ENCODE peak calls at places on chromosomes 11 and 22, in five cellular contexts. D, I, Z, G and K are unnamed samples. For H3K36me3 and H3K4me1, the result is how much of the 10 kb centered on the place peaks cover.

GRCh38 chr11:107898270-107898669 is 30.0 kb upstream of the RAB39A start:
- DNase-seq in D (peak), I (no peak), Z (peak), G (peak), K (peak)

GRCh38 chr11:121059605-121060004 is 35.7 kb downstream of the TBCEL start:
- DNase-seq in D (no peak), I (no peak), Z (peak), G (no peak), K (no peak)

GRCh38 chr11:112760378-112761060 is 200.7 kb upstream of the NCAM1 start:
- DNase-seq in D (no peak), I (no peak), Z (no peak), G (no peak), K (no peak)

GRCh38 chr11:257766-258493 is 20.3 kb upstream of the NLRP6 start:
- DNase-seq in D (no peak), I (no peak), Z (no peak), G (no peak), K (no peak)

GRCh38 chr11:114738954-114739353 is 60.6 kb downstream of the NXPE2 start:
- DNase-seq in D (peak), I (peak), Z (peak), G (peak), K (peak)

GRCh38 chr11:27088353-27088752 is 47.7 kb downstream of the BBOX1 start:
- DNase-seq in D (no peak), I (no peak), Z (no peak), G (peak), K (no peak)

GRCh38 chr11:90593099-90593498 is 370.2 kb upstream of the CHORDC1 start:
- DNase-seq in D (no peak), I (no peak), Z (no peak), G (no peak), K (no peak)

GRCh38 chr11:116547571-116547970 is 225.2 kb downstream of the BUD13 start:
- DNase-seq in D (no peak), I (no peak), Z (no peak), G (no peak), K (no peak)

GRCh38 chr11:8728566-8728965 is 46.0 kb downstream of the RPL27A start:
- DNase-seq in D (peak), I (no peak), Z (peak), G (no peak), K (no peak)

GRCh38 chr11:27218498-27219038 is 144.4 kb downstream of the CCDC34 start:
- DNase-seq in D (peak), I (no peak), Z (peak), G (no peak), K (peak)

GRCh38 chr11:2522636-2523255 is 77.9 kb downstream of the KCNQ1 start:
- DNase-seq in D (no peak), I (peak), Z (no peak), G (no peak), K (no peak)

GRCh38 chr11:42555197-42555596 is 756.6 kb upstream of the API5 start:
- DNase-seq in D (no peak), I (no peak), Z (no peak), G (no peak), K (no peak)

GRCh38 chr11:105609341-105609781 is 512 bp upstream of the GRIA4 start:
- DNase-seq in D (peak), I (no peak), Z (peak), G (no peak), K (peak)

GRCh38 chr11:62439785-62440602 is 21.2 kb downstream of the SCGB1A1 start:
- DNase-seq in D (peak), I (no peak), Z (no peak), G (no peak), K (no peak)

GRCh38 chr11:46120361-46120710 is 918 bp downstream of the PHF21A start:
- DNase-seq in D (no peak), I (no peak), Z (no peak), G (no peak), K (no peak)

GRCh38 chr11:132253469-132254264 is 883.3 kb downstream of the NTM start:
- DNase-seq in D (no peak), I (no peak), Z (no peak), G (no peak), K (no peak)

GRCh38 chr11:14288189-14288935 is 70.6 kb downstream of the RRAS2 start:
- DNase-seq in D (peak), I (no peak), Z (peak), G (peak), K (no peak)

GRCh38 chr22:41197808-41198585 is 7.1 kb upstream of the L3MBTL2 start:
- DNase-seq in D (no peak), I (peak), Z (peak), G (no peak), K (peak)

GRCh38 chr11:120058931-120059330 is 79.0 kb downstream of the TRIM29 start:
- DNase-seq in D (no peak), I (no peak), Z (no peak), G (no peak), K (no peak)

GRCh38 chr11:107563702-107564101 is 1.8 kb downstream of the ALKBH8 start:
- DNase-seq in D (peak), I (no peak), Z (peak), G (no peak), K (peak)

GRCh38 chr11:130719516-130719915 is 196.8 kb downstream of the SNX19 start:
- DNase-seq in D (peak), I (no peak), Z (peak), G (no peak), K (no peak)

GRCh38 chr22:22710719-22711531 is 66.5 kb downstream of the GGTLC2 start:
- DNase-seq in D (peak), I (peak), Z (peak), G (peak), K (peak)

GRCh38 chr11:58285483-58286040 is 17.5 kb upstream of the OR10W1 start:
- DNase-seq in D (no peak), I (no peak), Z (no peak), G (no peak), K (no peak)

GRCh38 chr22:23763579-23764331 is 965 bp downstream of the C22orf15 start:
- DNase-seq in D (no peak), I (no peak), Z (no peak), G (no peak), K (peak)

GRCh38 chr22:35684270-35684700 is 33.4 kb upstream of the APOL5 start:
- DNase-seq in D (peak), I (no peak), Z (peak), G (no peak), K (peak)

GRCh38 chr11:57152134-57152533 is 29.6 kb upstream of the LRRC55 start:
- DNase-seq in D (no peak), I (no peak), Z (no peak), G (no peak), K (no peak)

GRCh38 chr11:20095189-20095588 is 65.1 kb downstream of the DBX1 start:
- DNase-seq in D (no peak), I (no peak), Z (no peak), G (no peak), K (no peak)

GRCh38 chr11:70579376-70579955 is 181.1 kb downstream of the CTTN start:
- DNase-seq in D (no peak), I (no peak), Z (no peak), G (no peak), K (no peak)

GRCh38 chr11:488062-488461 is 19.0 kb downstream of the RNH1 start:
- DNase-seq in D (no peak), I (no peak), Z (no peak), G (no peak), K (no peak)

GRCh38 chr11:102391549-102392237 is 44.7 kb downstream of the BIRC2 start:
- DNase-seq in D (no peak), I (no peak), Z (no peak), G (no peak), K (no peak)

GRCh38 chr11:108340958-108341357 is 118.1 kb downstream of the ATM start:
- DNase-seq in D (no peak), I (no peak), Z (peak), G (peak), K (no peak)

GRCh38 chr22:29225422-29226090 is 19.9 kb downstream of the EMID1 start:
- DNase-seq in D (peak), I (no peak), Z (peak), G (no peak), K (no peak)

DNA sequence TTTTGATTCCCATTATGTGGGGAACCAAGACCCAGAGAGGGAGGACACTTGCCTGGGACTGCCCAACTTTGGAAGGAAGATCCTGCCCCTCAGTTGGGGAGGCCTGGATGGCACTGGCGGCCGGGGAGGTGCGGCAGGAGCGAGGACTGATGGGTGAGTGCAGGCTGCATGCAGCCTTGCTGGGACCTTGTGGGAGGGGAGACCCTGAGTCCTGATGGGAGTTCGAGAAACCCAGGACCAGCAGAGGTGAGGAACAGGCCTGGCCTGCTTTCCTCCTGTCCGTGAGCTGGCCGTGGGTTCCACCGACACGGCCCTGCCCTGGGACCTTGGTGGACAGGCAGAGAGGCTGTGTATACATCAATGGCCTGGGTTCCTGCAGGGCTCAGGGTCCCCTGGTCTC is 19.3 kb upstream of the SMIM38 start:
- DNase-seq in D (no peak), I (no peak), Z (no peak), G (no peak), K (no peak)
- H3K36me3 ChIP-seq in D (under half), I (under half), Z (under half), G (under half), K (under half)

GRCh38 chr22:26482171-26482570 is 1.4 kb downstream of the HPS4 start:
- DNase-seq in D (no peak), I (no peak), Z (no peak), G (no peak), K (no peak)
- H3K4me1 ChIP-seq in D (under half), I (half or more), Z (under half), G (under half), K (under half)

DNA sequence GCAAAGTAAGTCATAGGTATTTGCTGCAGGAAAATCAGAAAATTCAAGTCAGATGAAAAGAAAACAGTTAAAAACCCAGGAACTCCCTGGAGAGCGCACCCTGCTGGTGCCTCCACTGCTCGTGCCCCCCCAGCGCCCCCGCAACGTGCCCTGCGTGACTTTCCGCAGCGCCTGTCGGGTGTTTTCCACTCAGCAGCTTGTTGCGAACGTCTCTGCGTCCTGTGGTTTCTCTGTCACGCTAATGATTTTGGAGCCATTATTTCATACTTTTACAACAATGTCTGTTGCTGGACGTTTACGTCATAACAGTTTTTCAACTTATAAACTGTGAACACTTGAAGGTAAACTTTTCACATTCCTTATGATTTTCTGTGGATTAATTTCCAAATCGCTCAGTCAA is 5.0 kb downstream of the CRELD2 start:
- DNase-seq in D (peak), I (no peak), Z (no peak), G (no peak), K (peak)
- H3K4me3 ChIP-seq in D (no peak), I (no peak), Z (no peak), G (no peak), K (no peak)

DNA sequence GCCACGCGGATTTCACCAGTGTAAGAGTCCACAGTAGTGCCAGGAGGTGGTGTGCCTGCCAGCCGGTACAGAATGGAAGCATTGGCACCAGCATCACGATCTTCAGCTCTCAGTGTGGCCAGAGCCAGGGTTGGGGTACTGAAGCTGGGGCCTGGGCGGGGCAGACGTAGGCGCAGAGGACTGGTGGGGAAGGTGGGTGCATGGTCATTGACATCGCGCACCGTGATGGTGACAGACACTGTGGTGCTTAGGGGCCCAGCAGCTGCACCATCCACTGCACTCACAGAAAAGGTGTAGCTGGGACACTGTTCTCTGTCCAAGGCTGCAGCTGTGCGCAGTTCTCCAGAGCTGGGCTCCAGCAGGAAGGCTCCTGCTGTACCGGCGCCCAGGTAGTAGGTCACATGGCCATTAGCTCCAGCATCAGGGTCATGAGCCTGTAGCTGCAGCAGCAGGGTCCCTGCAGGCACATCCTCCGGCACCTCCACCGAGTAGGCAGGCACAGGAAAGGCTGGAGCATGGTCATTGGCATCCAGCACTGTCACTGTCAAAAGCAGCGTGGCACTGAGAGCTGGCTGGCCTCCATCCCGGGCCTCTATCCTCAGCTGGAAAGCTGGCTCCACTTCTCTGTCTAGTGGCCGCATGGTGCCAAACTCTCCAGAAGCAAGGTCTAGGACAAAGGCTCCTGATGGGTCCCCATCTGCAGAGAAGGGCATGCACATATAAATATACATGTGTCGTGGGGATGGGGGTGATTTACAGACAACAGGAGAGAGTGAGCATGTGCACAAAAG is 7.9 kb upstream of the TPP1 start:
- DNase-seq in D (no peak), I (no peak), Z (no peak), G (no peak), K (no peak)
- H3K36me3 ChIP-seq in D (half or more), I (under half), Z (half or more), G (under half), K (under half)

GRCh38 chr22:30943368-30943767 is 25.2 kb downstream of the MORC2 start:
- DNase-seq in D (no peak), I (no peak), Z (no peak), G (no peak), K (no peak)
- H3K4me1 ChIP-seq in D (under half), I (under half), Z (under half), G (under half), K (under half)

GRCh38 chr11:30560345-30561106 is 25.6 kb downstream of the MPPED2 start:
- DNase-seq in D (peak), I (no peak), Z (no peak), G (no peak), K (no peak)
- H3K4me3 ChIP-seq in D (peak), I (no peak), Z (no peak), G (no peak), K (no peak)

GRCh38 chr11:65888163-65888814 is at the start of gene FIBP:
- DNase-seq in D (peak), I (peak), Z (peak), G (peak), K (peak)

GRCh38 chr11:65887723-65888162 is 528 bp downstream of the FIBP start:
- DNase-seq in D (peak), I (no peak), Z (no peak), G (no peak), K (no peak)

GRCh38 chr11:65885231-65885630 is 3.0 kb downstream of the FIBP start:
- DNase-seq in D (no peak), I (no peak), Z (no peak), G (no peak), K (no peak)

GRCh38 chr11:65885808-65886536 is 2.3 kb downstream of the FIBP start:
- DNase-seq in D (no peak), I (no peak), Z (no peak), G (no peak), K (no peak)

GRCh38 chr11:65887026-65887722 is 1.1 kb downstream of the FIBP start:
- DNase-seq in D (no peak), I (no peak), Z (no peak), G (no peak), K (no peak)
- H3K36me3 ChIP-seq in D (under half), I (under half), Z (half or more), G (under half), K (under half)

GRCh38 chr11:123056835-123057491 is 5.0 kb downstream of the HSPA8 start:
- DNase-seq in D (no peak), I (no peak), Z (no peak), G (no peak), K (no peak)
- H3K4me1 ChIP-seq in D (under half), I (half or more), Z (under half), G (under half), K (under half)

GRCh38 chr11:35337919-35338316 is 81.4 kb downstream of the SLC1A2 start:
- DNase-seq in D (no peak), I (no peak), Z (no peak), G (peak), K (no peak)

GRCh38 chr11:35338928-35339327 is 80.4 kb downstream of the SLC1A2 start:
- DNase-seq in D (peak), I (no peak), Z (no peak), G (no peak), K (no peak)

GRCh38 chr11:35335226-35335625 is 84.1 kb downstream of the SLC1A2 start:
- DNase-seq in D (no peak), I (no peak), Z (no peak), G (no peak), K (no peak)

GRCh38 chr11:35340101-35340500 is 79.3 kb downstream of the SLC1A2 start:
- DNase-seq in D (no peak), I (no peak), Z (no peak), G (no peak), K (no peak)

DNA sequence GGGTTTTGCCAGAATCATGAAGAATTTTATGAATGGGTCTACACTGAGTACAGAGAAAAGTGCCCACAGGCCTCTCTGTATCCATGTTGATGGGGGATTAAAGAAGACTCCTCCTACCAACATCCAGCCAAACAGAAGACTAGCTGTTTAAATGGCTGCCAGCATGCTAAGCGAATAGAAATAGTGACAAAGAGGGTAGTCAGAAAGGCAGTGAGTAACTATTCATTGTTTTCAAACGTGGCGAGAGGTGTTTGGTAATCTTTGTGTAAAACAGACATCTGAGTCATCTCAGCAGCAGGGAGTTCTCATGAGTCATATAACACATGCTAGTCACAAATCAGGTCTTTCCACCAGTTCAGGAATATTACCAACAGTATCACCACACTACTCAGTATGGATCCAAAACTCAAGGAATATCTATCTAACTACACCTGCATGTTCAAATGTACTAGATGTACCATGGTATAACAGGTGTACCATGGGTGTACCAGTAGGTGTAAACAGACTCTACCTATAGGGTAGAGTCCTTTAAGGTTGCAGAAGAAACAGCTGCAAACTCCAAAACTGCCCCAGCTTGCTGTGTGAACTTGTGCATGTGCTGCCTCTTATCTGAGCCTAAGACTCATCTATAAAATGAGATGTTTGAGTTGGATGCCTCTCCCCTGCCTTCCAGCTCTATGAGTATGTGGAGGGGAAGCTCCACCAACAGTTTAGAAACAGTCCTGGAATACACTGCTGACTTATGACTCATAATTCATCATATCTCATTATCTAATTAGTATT is 82.0 kb downstream of the SLC1A2 start:
- DNase-seq in D (peak), I (no peak), Z (peak), G (peak), K (peak)
- H3K4me3 ChIP-seq in D (no peak), I (no peak), Z (no peak), G (no peak), K (no peak)